ENCODE peak calls at places on chromosomes 2 and 18, in six cellular contexts. Z is 8988T, V is MV-4-11, H is cardiac muscle cell, F is COR-L47, Y is T-helper 17 cell. U is an unnamed sample.

GRCh38 chr2:1841461-1841860 is 97.1 kb upstream of the PXDN start:
- DNase-seq in Z (no peak), V (no peak), H (no peak), F (no peak), Y (no peak), U (no peak)

GRCh38 chr18:7488571-7488970 is 78.5 kb upstream of the PTPRM start:
- DNase-seq in Z (no peak), V (no peak), H (no peak), F (no peak), Y (no peak), U (no peak)

GRCh38 chr2:85537600-85538506 is 1.1 kb upstream of the MAT2A start:
- DNase-seq in Z (no peak), V (peak; percentile 49), H (peak; percentile 74), F (peak; percentile 82), Y (no peak), U (peak; percentile 38)

GRCh38 chr2:60820416-60821132 is 60.8 kb upstream of the REL start:
- DNase-seq in Z (no peak), V (no peak), H (no peak), F (no peak), Y (no peak), U (no peak)

GRCh38 chr2:96089356-96090180 is 26.8 kb downstream of the ADRA2B start:
- DNase-seq in Z (no peak), V (no peak), H (peak; percentile 62), F (no peak), Y (no peak), U (no peak)

GRCh38 chr2:195027947-195028346 is 629.1 kb upstream of the SLC39A10 start:
- DNase-seq in Z (no peak), V (no peak), H (no peak), F (no peak), Y (no peak), U (no peak)

GRCh38 chr18:525066-525797 is 24.7 kb upstream of the COLEC12 start:
- DNase-seq in Z (no peak), V (peak; percentile 8), H (no peak), F (no peak), Y (no peak), U (no peak)

GRCh38 chr2:48114256-48114655 is 208.0 kb upstream of the FBXO11 start:
- DNase-seq in Z (no peak), V (peak; percentile 68), H (no peak), F (no peak), Y (no peak), U (peak; percentile 62)

GRCh38 chr2:96876036-96876810 is 6.3 kb upstream of the SEMA4C start:
- DNase-seq in Z (no peak), V (peak; percentile 76), H (no peak), F (no peak), Y (no peak), U (no peak)

GRCh38 chr2:117818921-117819320 is 4.4 kb downstream of the DDX18 start:
- DNase-seq in Z (no peak), V (no peak), H (no peak), F (no peak), Y (no peak), U (no peak)

GRCh38 chr18:36814994-36815393 is 13.8 kb downstream of the TPGS2 start:
- DNase-seq in Z (no peak), V (no peak), H (peak; percentile 59), F (no peak), Y (no peak), U (no peak)

GRCh38 chr18:27771571-27771970 is 405.4 kb downstream of the CDH2 start:
- DNase-seq in Z (no peak), V (no peak), H (no peak), F (no peak), Y (no peak), U (no peak)

GRCh38 chr2:233965032-233965614 is 48.0 kb downstream of the TRPM8 start:
- DNase-seq in Z (no peak), V (no peak), H (no peak), F (no peak), Y (no peak), U (no peak)

GRCh38 chr2:234098675-234099195 is 48.2 kb downstream of the SPP2 start:
- DNase-seq in Z (no peak), V (no peak), H (no peak), F (no peak), Y (no peak), U (no peak)

GRCh38 chr2:191688934-191689695 is 11.2 kb downstream of the NABP1 start:
- DNase-seq in Z (no peak), V (no peak), H (no peak), F (no peak), Y (no peak), U (no peak)

GRCh38 chr18:42290318-42291307 is 335.6 kb downstream of the PIK3C3 start:
- DNase-seq in Z (no peak), V (no peak), H (no peak), F (no peak), Y (no peak), U (no peak)

GRCh38 chr18:58867281-58867961 is 2.7 kb downstream of the ZNF532 start:
- DNase-seq in Z (no peak), V (no peak), H (no peak), F (peak; percentile 38), Y (no peak), U (no peak)

GRCh38 chr2:45069711-45070664 is 60.7 kb upstream of the SIX2 start:
- DNase-seq in Z (no peak), V (no peak), H (no peak), F (no peak), Y (no peak), U (no peak)

GRCh38 chr2:128357561-128358370 is 39.1 kb upstream of the HS6ST1 start:
- DNase-seq in Z (no peak), V (no peak), H (no peak), F (no peak), Y (no peak), U (no peak)

GRCh38 chr2:86065512-86065911 is 40.2 kb downstream of the POLR1A start:
- DNase-seq in Z (no peak), V (no peak), H (no peak), F (no peak), Y (no peak), U (no peak)

GRCh38 chr2:109292377-109292776 is 163.4 kb downstream of the SH3RF3 start:
- DNase-seq in Z (no peak), V (no peak), H (no peak), F (no peak), Y (no peak), U (no peak)

GRCh38 chr18:72336786-72337185 is 207.4 kb downstream of the CBLN2 start:
- DNase-seq in Z (no peak), V (no peak), H (no peak), F (peak; percentile 75), Y (no peak), U (no peak)

GRCh38 chr2:28688784-28689183 is 62.8 kb upstream of the PPP1CB start:
- DNase-seq in Z (no peak), V (peak; percentile 3), H (no peak), F (no peak), Y (no peak), U (no peak)

GRCh38 chr2:59936031-59936430 is 617.4 kb downstream of the BCL11A start:
- DNase-seq in Z (no peak), V (no peak), H (no peak), F (no peak), Y (no peak), U (no peak)

GRCh38 chr2:108536133-108536780 is 2.0 kb downstream of the LIMS1 start:
- DNase-seq in Z (no peak), V (no peak), H (no peak), F (no peak), Y (no peak), U (no peak)

GRCh38 chr2:31012384-31012783 is 125.9 kb downstream of the GALNT14 start:
- DNase-seq in Z (no peak), V (no peak), H (no peak), F (no peak), Y (no peak), U (no peak)

GRCh38 chr2:233354971-233355574 is 779 bp downstream of the DGKD start:
- DNase-seq in Z (peak; percentile 71), V (no peak), H (peak; percentile 30), F (no peak), Y (no peak), U (peak; percentile 24)

GRCh38 chr2:178480227-178481181 is at the start of gene PLEKHA3:
- DNase-seq in Z (peak; percentile 84), V (peak; percentile 83), H (peak; percentile 97), F (peak; percentile 95), Y (peak; percentile 50), U (peak; percentile 79)

GRCh38 chr2:217147751-217148318 is 288.0 kb upstream of the TNP1 start:
- DNase-seq in Z (no peak), V (no peak), H (no peak), F (no peak), Y (no peak), U (no peak)

GRCh38 chr18:60062396-60062795 is 162.6 kb downstream of the PMAIP1 start:
- DNase-seq in Z (no peak), V (no peak), H (no peak), F (no peak), Y (no peak), U (no peak)

GRCh38 chr2:67037655-67038054 is 359.5 kb upstream of the ETAA1 start:
- DNase-seq in Z (no peak), V (no peak), H (no peak), F (peak; percentile 76), Y (no peak), U (no peak)

GRCh38 chr2:107687087-107687486 is 139.6 kb upstream of the RGPD4 start:
- DNase-seq in Z (no peak), V (no peak), H (no peak), F (no peak), Y (no peak), U (no peak)